ENCODE peak calls at places on chromosomes 16 and 17, in seven cellular contexts. H is SW 1271; A is activated CD8-positive, alpha-beta memory T cell treated with anti-CD3 and anti-CD28 coated beads for 1 hour; Q is activated CD4-positive, alpha-beta T cell treated with anti-CD3 and anti-CD28 coated beads, Interleukin-2, amount 50 U/mL, for 1 hour; I is activated T-helper 1 cell treated with Interleukin-2 at 50 U/mL for 16 hours; S is RWPE1; G is NCI-H524. T is an unnamed sample.

GRCh38 chr17:55527520-55528118 is 16.4 kb upstream of the SMIM36 start:
- DNase-seq in S (peak), G (peak), H (peak), Q (no peak), I (no peak), A (no peak), T (peak)

GRCh38 chr16:9092282-9092962 is 978 bp downstream of the HAPSTR1 start:
- DNase-seq in A (peak), Q (peak), G (peak), S (peak), I (peak), H (no peak), T (peak)

GRCh38 chr16:65749566-65749965 is 616.9 kb upstream of the CDH5 start:
- DNase-seq in S (no peak), A (no peak), I (no peak), Q (no peak), H (no peak), G (no peak), T (no peak)

GRCh38 chr17:73293031-73293430 is 18.8 kb downstream of the CDC42EP4 start:
- DNase-seq in Q (no peak), S (no peak), G (no peak), I (no peak), H (no peak), A (no peak), T (no peak)

GRCh38 chr17:40124279-40125141 is 2.7 kb downstream of the MSL1 start:
- DNase-seq in S (no peak), G (no peak), H (no peak), Q (no peak), I (no peak), A (no peak), T (peak)

GRCh38 chr16:81707411-81708321 is 71.4 kb upstream of the PLCG2 start:
- DNase-seq in Q (no peak), A (no peak), I (no peak), S (no peak), G (peak), H (no peak), T (no peak)

GRCh38 chr17:77783991-77784820 is 174.3 kb upstream of the TNRC6C start:
- DNase-seq in H (no peak), I (peak), Q (peak), A (peak), G (no peak), S (no peak), T (no peak)

GRCh38 chr16:15961557-15962205 is 12.3 kb downstream of the ABCC1 start:
- DNase-seq in G (no peak), H (no peak), I (no peak), A (no peak), S (no peak), Q (no peak), T (no peak)

GRCh38 chr16:30183961-30184429 is 593 bp downstream of the CORO1A start:
- DNase-seq in G (no peak), H (no peak), A (peak), I (peak), Q (peak), S (no peak), T (no peak)

GRCh38 chr17:82388922-82389283 is 17.3 kb downstream of the UTS2R start:
- DNase-seq in Q (no peak), S (no peak), H (no peak), G (no peak), A (no peak), I (no peak), T (no peak)

GRCh38 chr17:45574376-45574775 is 83.9 kb upstream of the PLEKHM1 start:
- DNase-seq in S (no peak), Q (no peak), G (no peak), H (no peak), I (no peak), A (no peak), T (no peak)

GRCh38 chr17:50055055-50055425 is 870 bp upstream of the ITGA3 start:
- DNase-seq in G (peak), H (peak), S (peak), A (no peak), I (no peak), Q (no peak), T (peak)

GRCh38 chr16:50303605-50304466 is 37.5 kb downstream of the ADCY7 start:
- DNase-seq in I (no peak), A (no peak), H (no peak), Q (no peak), G (no peak), S (no peak), T (no peak)

GRCh38 chr17:1029196-1029911 is 32.4 kb downstream of the TIMM22 start:
- DNase-seq in G (peak), S (peak), I (no peak), Q (no peak), H (no peak), A (no peak), T (no peak)

GRCh38 chr17:927611-928461 is 51.7 kb downstream of the NXN start:
- DNase-seq in A (no peak), H (peak), S (peak), Q (no peak), I (no peak), G (peak), T (peak)

GRCh38 chr16:84446596-84447392 is 57.7 kb downstream of the MEAK7 start:
- DNase-seq in G (no peak), Q (no peak), S (no peak), A (no peak), I (no peak), H (no peak), T (no peak)

GRCh38 chr17:74199306-74200092 is 4.0 kb upstream of the RPL38 start:
- DNase-seq in Q (peak), A (peak), H (peak), G (peak), I (peak), S (peak), T (peak)

GRCh38 chr17:58344791-58345157 is 7.2 kb downstream of the SUPT4H1 start:
- DNase-seq in Q (peak), A (no peak), I (no peak), G (no peak), S (no peak), H (no peak), T (peak)

GRCh38 chr16:88561485-88562369 is 8.5 kb upstream of the ZC3H18 start:
- DNase-seq in G (peak), Q (peak), H (peak), A (peak), S (peak), I (peak), T (peak)

GRCh38 chr17:2949469-2950044 is 113.8 kb downstream of the OR1D5 start:
- DNase-seq in H (no peak), S (peak), A (no peak), G (no peak), Q (no peak), I (no peak), T (no peak)

GRCh38 chr16:84795338-84796053 is 24.3 kb upstream of the CRISPLD2 start:
- DNase-seq in H (no peak), A (no peak), Q (no peak), I (no peak), S (peak), G (no peak), T (peak)

GRCh38 chr17:70040336-70040735 is 34.7 kb upstream of the KCNJ16 start:
- DNase-seq in A (no peak), Q (no peak), S (peak), H (no peak), I (no peak), G (no peak), T (no peak)

GRCh38 chr17:2412561-2413021 is 11.7 kb upstream of the MNT start:
- DNase-seq in I (no peak), S (no peak), A (no peak), H (no peak), Q (no peak), G (peak), T (peak)

GRCh38 chr16:81866820-81867440 is 87.8 kb downstream of the PLCG2 start:
- DNase-seq in S (no peak), H (no peak), I (no peak), A (no peak), Q (no peak), G (no peak), T (no peak)

GRCh38 chr17:69047368-69048263 is 13.1 kb downstream of the ABCA9 start:
- DNase-seq in S (peak), H (peak), I (no peak), Q (no peak), A (no peak), G (no peak), T (peak)

GRCh38 chr17:82024859-82025258 is 1.8 kb downstream of the LRRC45 start:
- DNase-seq in A (no peak), G (no peak), I (no peak), H (no peak), S (no peak), Q (no peak), T (no peak)

GRCh38 chr17:73340093-73340596 is 28.3 kb upstream of the CDC42EP4 start:
- DNase-seq in Q (no peak), A (no peak), S (peak), G (peak), I (no peak), H (peak), T (no peak)